ENCODE peak calls at places on chromosomes 13 and 19, in four cellular contexts. V is heart left ventricle, S is GM23338, N is uterus. J is an unnamed sample.

GRCh38 chr13:42946927-42947326 is 45.1 kb downstream of the EPSTI1 start:
- DNase-seq in N (no peak), S (no peak), V (no peak), J (no peak)

GRCh38 chr13:71621152-71622124 is 245.6 kb downstream of the DACH1 start:
- DNase-seq in N (no peak), S (peak; percentile 6), V (no peak), J (no peak)

GRCh38 chr19:32251634-32252332 is 93.6 kb upstream of the ZNF507 start:
- DNase-seq in V (no peak), N (no peak), S (no peak), J (no peak)

GRCh38 chr13:101230271-101230890 is 185.9 kb downstream of the NALCN start:
- DNase-seq in N (no peak), V (no peak), S (peak; percentile 33), J (no peak)

GRCh38 chr13:21837841-21838551 is 167.1 kb downstream of the FGF9 start:
- DNase-seq in V (no peak), S (peak; percentile 57), N (peak; percentile 45), J (no peak)

GRCh38 chr13:99749627-99750026 is 221.9 kb downstream of the ZIC5 start:
- DNase-seq in V (no peak), S (peak; percentile 70), N (no peak), J (no peak)

GRCh38 chr13:104843328-104843727 is 1692.1 kb downstream of the EFNB2 start:
- DNase-seq in N (no peak), V (no peak), S (no peak), J (no peak)

GRCh38 chr19:35458821-35459391 is 10.8 kb downstream of the FFAR2 start:
- DNase-seq in N (no peak), S (no peak), V (no peak), J (no peak)

GRCh38 chr13:39144941-39145533 is 106.8 kb downstream of the NHLRC3 start:
- DNase-seq in S (peak; percentile 80), V (peak; percentile 63), N (peak; percentile 61), J (no peak)

GRCh38 chr13:92196566-92197256 is 798.3 kb downstream of the GPC5 start:
- DNase-seq in V (no peak), N (no peak), S (no peak), J (no peak)

GRCh38 chr13:61247149-61247936 is 168.3 kb downstream of the PCDH20 start:
- DNase-seq in N (no peak), V (no peak), S (peak; percentile 39), J (no peak)

GRCh38 chr13:36282818-36283432 is 14.7 kb downstream of the CCDC169 start:
- DNase-seq in V (no peak), S (peak; percentile 72), N (no peak), J (no peak)

GRCh38 chr13:35046587-35046986 is 104.5 kb downstream of the NBEA start:
- DNase-seq in S (no peak), N (no peak), V (no peak), J (no peak)

GRCh38 chr13:34458756-34459462 is 483.2 kb upstream of the NBEA start:
- DNase-seq in V (peak; percentile 30), S (no peak), N (peak; percentile 19), J (no peak)

GRCh38 chr19:6730153-6730804 is 7.1 kb downstream of the GPR108 start:
- DNase-seq in S (peak; percentile 98), V (no peak), N (peak; percentile 53), J (no peak)

GRCh38 chr13:49436890-49437289 is 7.0 kb downstream of the CAB39L start:
- DNase-seq in V (peak; percentile 42), S (no peak), N (peak; percentile 43), J (no peak)

GRCh38 chr13:113421673-113422270 is 31.5 kb downstream of the ADPRHL1 start:
- DNase-seq in V (peak; percentile 46), N (no peak), S (no peak), J (no peak)

GRCh38 chr19:51811344-51811743 is 16.4 kb downstream of the FPR3 start:
- DNase-seq in S (no peak), N (no peak), V (peak; percentile 60), J (peak; percentile 47)

GRCh38 chr13:112968380-112968909 is 569 bp upstream of the MCF2L start:
- DNase-seq in N (no peak), V (peak; percentile 76), S (peak; percentile 62), J (no peak)

GRCh38 chr13:92769064-92769463 is 457.5 kb upstream of the GPC6 start:
- DNase-seq in S (no peak), V (no peak), N (no peak), J (no peak)

GRCh38 chr19:15091918-15092753 is 10.1 kb downstream of the OR1I1 start:
- DNase-seq in S (peak; percentile 91), V (no peak), N (peak; percentile 49), J (no peak)

GRCh38 chr13:28313579-28313978 is 175.2 kb downstream of the PAN3 start:
- DNase-seq in S (peak; percentile 82), V (no peak), N (no peak), J (no peak)

GRCh38 chr13:50677687-50678463 is 165.6 kb downstream of the DLEU7 start:
- DNase-seq in N (no peak), V (no peak), S (no peak), J (no peak)

GRCh38 chr19:2811221-2811722 is 8.4 kb upstream of the ZNF554 start:
- DNase-seq in N (no peak), S (no peak), V (no peak), J (no peak)

GRCh38 chr13:113846639-113847318 is 17.1 kb downstream of the GAS6 start:
- DNase-seq in V (no peak), S (no peak), N (no peak), J (peak; percentile 56)

GRCh38 chr19:31347828-31348314 is 1.4 kb downstream of the TSHZ3 start:
- DNase-seq in V (no peak), S (no peak), N (peak; percentile 64), J (peak; percentile 61)

GRCh38 chr19:13103961-13104847 is 1.5 kb upstream of the LYL1 start:
- DNase-seq in N (peak; percentile 67), S (peak; percentile 81), V (peak; percentile 89), J (peak; percentile 82)

GRCh38 chr19:13102666-13103584 is at the start of gene LYL1:
- DNase-seq in N (peak; percentile 79), V (peak; percentile 94), S (peak; percentile 79), J (peak; percentile 88)

GRCh38 chr19:13102416-13102665 is 317 bp downstream of the LYL1 start:
- DNase-seq in S (no peak), V (no peak), N (no peak), J (no peak)

GRCh38 chr19:13103585-13103923 is 896 bp upstream of the LYL1 start:
- DNase-seq in N (peak; percentile 17), V (peak; percentile 26), S (no peak), J (no peak)

GRCh38 chr19:13104848-13105646 is 2.4 kb upstream of the LYL1 start:
- DNase-seq in V (no peak), S (no peak), N (peak; percentile 34), J (no peak)
- TF ChIP-seq CTCF in V (no peak), S (no peak), N (no peak), J (no peak)

GRCh38 chr19:12047868-12048267 is 4.9 kb downstream of the ZNF878 start:
- DNase-seq in V (no peak), S (no peak), N (no peak), J (no peak)

GRCh38 chr19:12043752-12044422 is 8.4 kb upstream of the ZNF433 start:
- DNase-seq in S (peak; percentile 47), N (no peak), V (no peak), J (no peak)

DNA sequence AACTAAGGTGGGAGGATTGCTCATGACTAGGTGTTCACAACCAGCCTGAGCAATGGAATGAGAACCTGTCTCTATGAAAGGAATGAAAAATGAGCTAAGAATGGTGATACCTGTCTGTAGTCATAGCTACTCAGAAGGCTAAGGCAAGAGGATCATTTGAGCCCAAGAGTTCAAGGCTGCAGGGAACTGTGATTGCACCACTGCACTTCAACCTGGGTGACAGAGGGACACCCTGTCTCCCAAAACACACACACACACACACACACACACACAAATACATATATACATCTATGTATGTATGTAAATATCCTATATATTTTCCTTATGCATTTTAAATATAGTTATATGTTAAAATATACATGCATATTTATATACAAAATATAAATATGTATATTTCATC is 7.4 kb upstream of the ZNF433 start:
- DNase-seq in N (no peak), V (no peak), S (no peak), J (no peak)
- H3K27ac ChIP-seq in N (no peak overlapping the region), V (no peak overlapping the region), S (no peak overlapping the region), J (no peak overlapping the region)

DNA sequence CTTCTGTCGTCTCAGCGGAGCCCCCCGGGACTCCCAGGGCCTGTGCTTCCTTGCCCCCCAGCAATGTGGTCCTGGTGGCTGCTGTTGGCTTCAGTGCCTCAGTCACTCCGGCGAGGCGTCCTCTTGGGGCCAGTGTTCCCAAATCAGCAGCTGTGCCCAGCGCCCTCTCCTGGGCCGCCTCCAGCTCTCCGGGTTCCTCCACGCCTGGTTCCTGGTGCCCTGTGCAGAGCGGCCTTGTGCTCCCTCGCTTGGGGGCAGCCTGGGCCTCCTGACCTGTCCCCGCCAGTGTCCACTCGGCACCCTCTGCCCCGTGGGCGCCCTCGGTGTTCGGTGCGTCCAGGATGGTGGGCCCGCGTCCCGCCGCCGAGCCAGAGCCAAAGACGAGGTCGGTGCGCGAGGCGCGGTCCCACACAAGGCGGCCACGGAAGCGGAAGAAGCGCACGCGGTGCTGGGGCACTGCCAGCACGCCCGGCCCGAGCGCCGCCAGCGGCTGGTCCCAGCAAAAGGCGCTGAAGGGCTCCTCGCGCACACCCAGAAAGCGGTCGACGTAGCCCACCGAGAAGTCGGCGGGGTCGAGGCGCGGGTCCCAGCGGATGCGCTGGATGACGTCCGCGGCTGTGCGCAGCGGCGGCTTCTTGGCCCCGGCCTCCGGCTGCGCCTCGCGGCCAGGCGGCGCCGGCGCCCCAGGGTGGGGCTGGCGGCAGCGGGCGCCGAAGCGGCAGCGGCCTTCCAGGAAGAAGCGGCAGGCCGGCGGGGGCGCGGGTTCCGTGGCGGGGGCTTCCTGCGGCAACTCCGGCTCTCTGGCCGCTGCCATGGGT is 656 bp downstream of the LENG9 start:
- DNase-seq in N (peak; percentile 55), S (peak; percentile 81), V (peak; percentile 85), J (no peak)
- TF ChIP-seq CTCF in N (no peak), S (peak; percentile 46), V (no peak), J (peak; percentile 4)

GRCh38 chr19:49130325-49130724 is 11.0 kb downstream of the PPFIA3 start:
- DNase-seq in S (no peak), N (no peak), V (no peak), J (no peak)

GRCh38 chr19:49135686-49136085 is 16.3 kb downstream of the PPFIA3 start:
- DNase-seq in V (no peak), S (no peak), N (no peak), J (no peak)

GRCh38 chr19:49136771-49137171 is 17.4 kb downstream of the PPFIA3 start:
- DNase-seq in S (no peak), N (no peak), V (peak; percentile 90), J (no peak)

GRCh38 chr19:49132974-49133609 is 13.7 kb downstream of the PPFIA3 start:
- DNase-seq in V (peak; percentile 69), N (no peak), S (peak; percentile 84), J (no peak)

DNA sequence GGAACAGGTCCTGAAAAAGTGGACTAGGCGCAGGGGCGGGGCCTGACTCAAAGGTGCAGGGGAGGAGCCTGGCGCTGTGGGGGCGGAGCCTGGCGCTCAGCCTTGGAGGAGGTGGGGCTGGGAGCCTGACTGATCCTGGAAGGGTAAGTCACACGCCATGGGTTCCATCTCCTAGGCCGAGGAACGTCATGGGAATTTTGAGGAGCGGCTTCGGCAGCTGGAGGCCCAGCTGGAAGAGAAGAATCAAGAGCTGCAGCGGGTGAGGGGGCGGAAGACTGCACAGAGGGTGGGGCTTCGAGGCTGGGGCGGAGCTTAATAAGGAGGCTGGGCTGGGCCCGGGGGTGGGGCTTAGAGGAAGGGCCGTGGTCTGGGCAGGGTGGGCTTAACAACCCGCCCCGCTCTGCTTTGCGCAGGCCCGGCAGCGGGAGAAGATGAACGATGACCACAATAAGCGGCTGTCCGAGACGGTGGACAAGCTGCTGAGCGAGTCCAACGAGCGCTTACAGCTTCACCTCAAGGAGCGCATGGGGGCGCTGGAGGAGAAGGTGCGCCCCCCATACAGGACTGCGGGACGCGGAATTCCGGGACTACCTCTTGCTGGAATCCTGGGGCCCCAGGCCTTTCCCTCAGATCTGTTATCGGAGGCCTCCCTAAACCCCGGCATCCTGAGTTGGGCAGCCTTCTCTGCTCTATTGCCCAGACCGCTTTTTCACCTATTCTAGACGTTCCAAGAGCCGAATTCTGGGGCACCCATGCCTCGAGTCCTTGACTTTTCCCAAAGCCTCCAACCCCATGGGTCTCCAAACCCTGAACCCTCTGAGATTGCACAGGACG is 14.5 kb downstream of the PPFIA3 start:
- DNase-seq in V (peak; percentile 76), S (peak; percentile 91), N (peak; percentile 64), J (peak; percentile 69)
- H3K27ac ChIP-seq in V (peak overlapping the region; percentile 57), S (no peak overlapping the region), N (no peak overlapping the region), J (no peak overlapping the region)

J was measured in ascending aorta.